ENCODE peak calls at places on chromosomes 4 and X, in seven cellular contexts. One of them, this sample, is unnamed. For H3K4me1, the result is how much of the 10 kb centered on the place peaks cover.

GRCh38 chr4:90950385-90950841 is 823.2 kb downstream of the CCSER1 start:
- DNase-seq in IMR-90: no peak
- DNase-seq in tibial nerve: no peak
- DNase-seq in left lung: no peak
- DNase-seq in cardiac muscle cell: peak
- DNase-seq in GM23338: no peak
- DNase-seq in effector memory CD4-positive, alpha-beta T cell: no peak
- DNase-seq in this sample: no peak

GRCh38 chrX:110032534-110033161 is 29.7 kb downstream of the TMEM164 start:
- DNase-seq in tibial nerve: no peak
- DNase-seq in IMR-90: no peak
- DNase-seq in left lung: no peak
- DNase-seq in cardiac muscle cell: no peak
- DNase-seq in effector memory CD4-positive, alpha-beta T cell: no peak
- DNase-seq in GM23338: no peak
- DNase-seq in this sample: no peak

GRCh38 chr4:11719879-11720278 is 291.2 kb upstream of the HS3ST1 start:
- DNase-seq in GM23338: no peak
- DNase-seq in tibial nerve: no peak
- DNase-seq in IMR-90: no peak
- DNase-seq in effector memory CD4-positive, alpha-beta T cell: no peak
- DNase-seq in cardiac muscle cell: no peak
- DNase-seq in left lung: peak
- DNase-seq in this sample: no peak

GRCh38 chrX:9587551-9588096 is 122.8 kb downstream of the TBL1X start:
- DNase-seq in IMR-90: no peak
- DNase-seq in left lung: no peak
- DNase-seq in effector memory CD4-positive, alpha-beta T cell: no peak
- DNase-seq in tibial nerve: no peak
- DNase-seq in cardiac muscle cell: no peak
- DNase-seq in GM23338: no peak
- DNase-seq in this sample: no peak

GRCh38 chrX:20802036-20802435 is 535.3 kb upstream of the RPS6KA3 start:
- DNase-seq in cardiac muscle cell: no peak
- DNase-seq in GM23338: no peak
- DNase-seq in left lung: no peak
- DNase-seq in effector memory CD4-positive, alpha-beta T cell: no peak
- DNase-seq in IMR-90: no peak
- DNase-seq in tibial nerve: no peak
- DNase-seq in this sample: no peak

GRCh38 chr4:26624042-26624441 is 40.2 kb downstream of the TBC1D19 start:
- DNase-seq in effector memory CD4-positive, alpha-beta T cell: no peak
- DNase-seq in tibial nerve: no peak
- DNase-seq in left lung: no peak
- DNase-seq in cardiac muscle cell: no peak
- DNase-seq in GM23338: no peak
- DNase-seq in IMR-90: no peak
- DNase-seq in this sample: no peak

GRCh38 chr4:54526560-54526959 is 131.2 kb upstream of the KIT start:
- DNase-seq in effector memory CD4-positive, alpha-beta T cell: no peak
- DNase-seq in GM23338: no peak
- DNase-seq in tibial nerve: no peak
- DNase-seq in IMR-90: no peak
- DNase-seq in cardiac muscle cell: no peak
- DNase-seq in left lung: no peak
- DNase-seq in this sample: no peak

GRCh38 chr4:5918331-5919030 is 25.6 kb upstream of the CRMP1 start:
- DNase-seq in cardiac muscle cell: no peak
- DNase-seq in GM23338: no peak
- DNase-seq in left lung: no peak
- DNase-seq in effector memory CD4-positive, alpha-beta T cell: no peak
- DNase-seq in tibial nerve: no peak
- DNase-seq in IMR-90: no peak
- DNase-seq in this sample: no peak

GRCh38 chrX:46642145-46642544 is 68.6 kb downstream of the CHST7 start:
- DNase-seq in effector memory CD4-positive, alpha-beta T cell: no peak
- DNase-seq in cardiac muscle cell: no peak
- DNase-seq in tibial nerve: no peak
- DNase-seq in IMR-90: peak
- DNase-seq in left lung: no peak
- DNase-seq in GM23338: peak
- DNase-seq in this sample: no peak

GRCh38 chrX:41110801-41111625 is 25.8 kb downstream of the USP9X start:
- DNase-seq in cardiac muscle cell: no peak
- DNase-seq in IMR-90: peak
- DNase-seq in tibial nerve: no peak
- DNase-seq in left lung: no peak
- DNase-seq in GM23338: peak
- DNase-seq in effector memory CD4-positive, alpha-beta T cell: no peak
- DNase-seq in this sample: no peak

GRCh38 chr4:37890501-37891220 is at the start of gene TBC1D1:
- DNase-seq in IMR-90: no peak
- DNase-seq in GM23338: peak
- DNase-seq in left lung: peak
- DNase-seq in cardiac muscle cell: peak
- DNase-seq in effector memory CD4-positive, alpha-beta T cell: no peak
- DNase-seq in tibial nerve: no peak
- DNase-seq in this sample: no peak

GRCh38 chr4:143363332-143363731 is 26.7 kb downstream of the GAB1 start:
- DNase-seq in cardiac muscle cell: no peak
- DNase-seq in tibial nerve: no peak
- DNase-seq in effector memory CD4-positive, alpha-beta T cell: no peak
- DNase-seq in GM23338: no peak
- DNase-seq in left lung: no peak
- DNase-seq in IMR-90: no peak
- DNase-seq in this sample: no peak
- H3K4me1 ChIP-seq in cardiac muscle cell: under half
- H3K4me1 ChIP-seq in tibial nerve: under half
- H3K4me1 ChIP-seq in effector memory CD4-positive, alpha-beta T cell: under half
- H3K4me1 ChIP-seq in GM23338: under half
- H3K4me1 ChIP-seq in left lung: under half
- H3K4me1 ChIP-seq in IMR-90: under half
- H3K4me1 ChIP-seq in this sample: under half

GRCh38 chr4:7338059-7338452 is 96.7 kb downstream of the PSAPL1 start:
- DNase-seq in GM23338: no peak
- DNase-seq in tibial nerve: no peak
- DNase-seq in effector memory CD4-positive, alpha-beta T cell: no peak
- DNase-seq in IMR-90: no peak
- DNase-seq in cardiac muscle cell: no peak
- DNase-seq in left lung: no peak
- DNase-seq in this sample: no peak

GRCh38 chr4:7336067-7336569 is 98.6 kb downstream of the PSAPL1 start:
- DNase-seq in GM23338: no peak
- DNase-seq in IMR-90: no peak
- DNase-seq in cardiac muscle cell: no peak
- DNase-seq in tibial nerve: no peak
- DNase-seq in left lung: no peak
- DNase-seq in effector memory CD4-positive, alpha-beta T cell: no peak
- DNase-seq in this sample: no peak

GRCh38 chr4:7335363-7336066 is 99.2 kb downstream of the PSAPL1 start:
- DNase-seq in IMR-90: peak
- DNase-seq in left lung: peak
- DNase-seq in tibial nerve: peak
- DNase-seq in cardiac muscle cell: peak
- DNase-seq in GM23338: peak
- DNase-seq in effector memory CD4-positive, alpha-beta T cell: no peak
- DNase-seq in this sample: no peak

GRCh38 chr4:7337196-7338058 is 97.3 kb downstream of the PSAPL1 start:
- DNase-seq in effector memory CD4-positive, alpha-beta T cell: no peak
- DNase-seq in tibial nerve: no peak
- DNase-seq in GM23338: no peak
- DNase-seq in cardiac muscle cell: no peak
- DNase-seq in IMR-90: no peak
- DNase-seq in left lung: no peak
- DNase-seq in this sample: no peak

GRCh38 chr4:7336732-7337131 is 98.0 kb downstream of the PSAPL1 start:
- DNase-seq in effector memory CD4-positive, alpha-beta T cell: no peak
- DNase-seq in cardiac muscle cell: no peak
- DNase-seq in IMR-90: no peak
- DNase-seq in GM23338: no peak
- DNase-seq in left lung: no peak
- DNase-seq in tibial nerve: no peak
- DNase-seq in this sample: no peak
- H3K4me1 ChIP-seq in effector memory CD4-positive, alpha-beta T cell: under half
- H3K4me1 ChIP-seq in cardiac muscle cell: under half
- H3K4me1 ChIP-seq in IMR-90: under half
- H3K4me1 ChIP-seq in GM23338: under half
- H3K4me1 ChIP-seq in left lung: under half
- H3K4me1 ChIP-seq in tibial nerve: under half
- H3K4me1 ChIP-seq in this sample: under half

DNA sequence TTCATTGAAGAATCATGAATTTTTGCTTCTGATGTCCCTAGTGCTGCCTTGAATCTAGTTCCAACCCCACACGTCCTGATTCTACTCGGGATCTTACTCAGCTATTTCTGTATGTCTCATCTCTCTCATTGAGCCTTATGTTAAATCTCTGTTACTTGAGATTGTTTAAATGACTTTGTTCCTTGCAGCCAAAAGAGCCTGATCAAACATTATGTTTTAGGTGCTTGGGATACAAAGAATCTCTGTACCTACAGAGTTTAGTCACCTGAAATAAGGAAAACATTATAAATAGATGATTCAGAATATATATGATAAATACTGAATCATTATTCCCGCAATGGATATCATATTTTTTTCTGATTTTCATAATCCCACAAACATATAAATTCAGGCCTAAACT is 13.7 kb upstream of the ANKRD50 start:
- DNase-seq in tibial nerve: no peak
- DNase-seq in left lung: no peak
- DNase-seq in GM23338: no peak
- DNase-seq in effector memory CD4-positive, alpha-beta T cell: no peak
- DNase-seq in cardiac muscle cell: no peak
- DNase-seq in IMR-90: no peak
- DNase-seq in this sample: no peak
- H3K4me1 ChIP-seq in tibial nerve: under half
- H3K4me1 ChIP-seq in left lung: under half
- H3K4me1 ChIP-seq in GM23338: under half
- H3K4me1 ChIP-seq in effector memory CD4-positive, alpha-beta T cell: under half
- H3K4me1 ChIP-seq in cardiac muscle cell: under half
- H3K4me1 ChIP-seq in IMR-90: under half
- H3K4me1 ChIP-seq in this sample: under half

GRCh38 chrX:142601792-142602191 is 396.7 kb upstream of the MAGEC2 start:
- DNase-seq in IMR-90: no peak
- DNase-seq in effector memory CD4-positive, alpha-beta T cell: no peak
- DNase-seq in left lung: no peak
- DNase-seq in cardiac muscle cell: no peak
- DNase-seq in GM23338: no peak
- DNase-seq in tibial nerve: no peak
- DNase-seq in this sample: no peak
- H3K4me1 ChIP-seq in IMR-90: under half
- H3K4me1 ChIP-seq in effector memory CD4-positive, alpha-beta T cell: under half
- H3K4me1 ChIP-seq in left lung: under half
- H3K4me1 ChIP-seq in cardiac muscle cell: under half
- H3K4me1 ChIP-seq in GM23338: under half
- H3K4me1 ChIP-seq in tibial nerve: under half
- H3K4me1 ChIP-seq in this sample: under half

DNA sequence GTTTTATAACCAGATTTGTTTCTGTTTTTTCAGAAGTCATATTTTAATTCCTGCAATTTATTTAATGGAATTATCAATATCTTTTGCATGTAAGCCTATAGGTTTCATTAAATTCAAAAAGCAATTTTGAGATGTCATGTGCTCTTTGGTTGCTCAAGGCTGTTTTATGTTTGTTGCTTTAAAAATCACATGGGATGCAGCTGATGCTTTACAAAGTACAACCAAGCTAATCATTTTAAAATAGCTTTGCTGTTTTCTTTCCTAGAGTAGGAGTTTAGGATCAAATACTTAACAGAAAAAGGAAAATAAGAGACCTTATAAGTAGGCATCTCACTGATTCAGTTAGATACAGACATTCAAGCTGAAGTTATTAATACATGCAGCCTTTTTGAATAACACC is 11.3 kb downstream of the CPEB2 start:
- DNase-seq in left lung: no peak
- DNase-seq in tibial nerve: no peak
- DNase-seq in IMR-90: no peak
- DNase-seq in effector memory CD4-positive, alpha-beta T cell: no peak
- DNase-seq in GM23338: no peak
- DNase-seq in cardiac muscle cell: no peak
- DNase-seq in this sample: no peak
- H3K4me1 ChIP-seq in left lung: under half
- H3K4me1 ChIP-seq in tibial nerve: under half
- H3K4me1 ChIP-seq in IMR-90: under half
- H3K4me1 ChIP-seq in effector memory CD4-positive, alpha-beta T cell: under half
- H3K4me1 ChIP-seq in GM23338: under half
- H3K4me1 ChIP-seq in cardiac muscle cell: half or more
- H3K4me1 ChIP-seq in this sample: under half

DNA sequence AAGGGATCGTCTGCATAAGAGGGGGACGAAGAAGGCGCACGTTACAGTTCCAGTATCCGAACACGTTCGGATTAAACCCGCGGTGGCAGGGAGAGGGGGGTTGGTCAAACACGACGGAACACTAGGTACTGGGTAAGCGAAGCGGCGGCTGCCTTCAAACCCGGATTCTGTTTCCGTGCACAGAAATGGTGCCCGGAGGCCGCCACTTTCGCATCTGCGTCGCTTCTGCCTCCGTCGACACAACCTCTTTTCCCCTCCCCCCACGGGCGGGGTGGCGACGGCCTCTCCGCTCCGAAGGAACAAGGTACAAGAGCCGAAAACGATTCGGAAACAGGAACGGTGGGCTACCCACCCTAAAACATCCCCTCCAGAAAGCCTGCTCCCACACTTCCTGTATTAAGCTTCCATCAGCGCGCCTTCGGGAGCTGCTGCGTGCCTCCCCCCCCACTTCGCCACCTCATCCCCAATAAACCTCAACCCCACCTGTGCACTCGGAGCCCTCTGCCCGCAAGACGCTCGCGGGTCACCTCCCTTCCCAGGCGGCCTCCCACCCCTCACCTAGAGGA is 667 bp downstream of the G3BP2 start:
- DNase-seq in effector memory CD4-positive, alpha-beta T cell: peak
- DNase-seq in left lung: peak
- DNase-seq in IMR-90: peak
- DNase-seq in tibial nerve: peak
- DNase-seq in cardiac muscle cell: peak
- DNase-seq in GM23338: peak
- DNase-seq in this sample: peak
- H3K4me1 ChIP-seq in effector memory CD4-positive, alpha-beta T cell: under half
- H3K4me1 ChIP-seq in left lung: under half
- H3K4me1 ChIP-seq in IMR-90: under half
- H3K4me1 ChIP-seq in tibial nerve: under half
- H3K4me1 ChIP-seq in cardiac muscle cell: under half
- H3K4me1 ChIP-seq in GM23338: half or more
- H3K4me1 ChIP-seq in this sample: under half

GRCh38 chrX:154349359-154349935 is 25.0 kb downstream of the FLNA start:
- DNase-seq in cardiac muscle cell: peak
- DNase-seq in effector memory CD4-positive, alpha-beta T cell: no peak
- DNase-seq in IMR-90: no peak
- DNase-seq in left lung: peak
- DNase-seq in tibial nerve: no peak
- DNase-seq in GM23338: no peak
- DNase-seq in this sample: no peak
- H3K4me1 ChIP-seq in cardiac muscle cell: under half
- H3K4me1 ChIP-seq in effector memory CD4-positive, alpha-beta T cell: half or more
- H3K4me1 ChIP-seq in IMR-90: under half
- H3K4me1 ChIP-seq in left lung: under half
- H3K4me1 ChIP-seq in tibial nerve: under half
- H3K4me1 ChIP-seq in GM23338: under half
- H3K4me1 ChIP-seq in this sample: under half

This sample was measured in breast epithelium.